ENCODE peak calls at places on chromosomes 5 and 9, in five cellular contexts. One of them, this sample, is unnamed.

GRCh38 chr5:131280417-131280816 is 16.6 kb downstream of the CDC42SE2 start:
- DNase-seq in cardiac fibroblast: peak; percentile 55
- DNase-seq in WTC11: no peak
- DNase-seq in AG09319: no peak
- DNase-seq in foreskin keratinocyte: no peak
- DNase-seq in this sample: no peak

GRCh38 chr9:92439921-92440750 is 15.9 kb upstream of the OMD start:
- DNase-seq in cardiac fibroblast: peak; percentile 42
- DNase-seq in WTC11: no peak
- DNase-seq in AG09319: no peak
- DNase-seq in foreskin keratinocyte: peak; percentile 57
- DNase-seq in this sample: peak; percentile 10

GRCh38 chr9:2874001-2874750 is 30.3 kb upstream of the PUM3 start:
- DNase-seq in cardiac fibroblast: peak; percentile 68
- DNase-seq in WTC11: no peak
- DNase-seq in AG09319: no peak
- DNase-seq in foreskin keratinocyte: no peak
- DNase-seq in this sample: no peak

GRCh38 chr5:31944683-31945445 is 229.3 kb downstream of the GOLPH3 start:
- DNase-seq in cardiac fibroblast: no peak
- DNase-seq in WTC11: no peak
- DNase-seq in AG09319: no peak
- DNase-seq in foreskin keratinocyte: no peak
- DNase-seq in this sample: no peak

GRCh38 chr9:88691096-88691495 is 156.1 kb downstream of the NXNL2 start:
- DNase-seq in cardiac fibroblast: no peak
- DNase-seq in WTC11: no peak
- DNase-seq in AG09319: no peak
- DNase-seq in foreskin keratinocyte: no peak
- DNase-seq in this sample: no peak

GRCh38 chr5:180785794-180786221 is 16.8 kb downstream of the MGAT1 start:
- DNase-seq in cardiac fibroblast: peak; percentile 87
- DNase-seq in WTC11: peak; percentile 74
- DNase-seq in AG09319: peak; percentile 55
- DNase-seq in foreskin keratinocyte: peak; percentile 50
- DNase-seq in this sample: no peak

GRCh38 chr5:67291671-67292070 is 95.1 kb upstream of the CD180 start:
- DNase-seq in cardiac fibroblast: no peak
- DNase-seq in WTC11: no peak
- DNase-seq in AG09319: no peak
- DNase-seq in foreskin keratinocyte: no peak
- DNase-seq in this sample: no peak

GRCh38 chr9:250625-251024 is 36.0 kb downstream of the DOCK8 start:
- DNase-seq in cardiac fibroblast: no peak
- DNase-seq in WTC11: no peak
- DNase-seq in AG09319: no peak
- DNase-seq in foreskin keratinocyte: no peak
- DNase-seq in this sample: no peak

GRCh38 chr5:65037845-65038815 is 269.4 kb downstream of the CWC27 start:
- DNase-seq in cardiac fibroblast: no peak
- DNase-seq in WTC11: peak; percentile 71
- DNase-seq in AG09319: no peak
- DNase-seq in foreskin keratinocyte: no peak
- DNase-seq in this sample: no peak

GRCh38 chr9:116207371-116208111 is 54.0 kb downstream of the PAPPA start:
- DNase-seq in cardiac fibroblast: peak; percentile 34
- DNase-seq in WTC11: no peak
- DNase-seq in AG09319: no peak
- DNase-seq in foreskin keratinocyte: no peak
- DNase-seq in this sample: no peak

GRCh38 chr5:98106116-98107088 is 667.1 kb upstream of the RGMB start:
- DNase-seq in cardiac fibroblast: no peak
- DNase-seq in WTC11: no peak
- DNase-seq in AG09319: peak; percentile 40
- DNase-seq in foreskin keratinocyte: no peak
- DNase-seq in this sample: no peak

GRCh38 chr5:24272735-24273134 is 372.0 kb downstream of the CDH10 start:
- DNase-seq in cardiac fibroblast: no peak
- DNase-seq in WTC11: no peak
- DNase-seq in AG09319: no peak
- DNase-seq in foreskin keratinocyte: no peak
- DNase-seq in this sample: no peak

GRCh38 chr5:97225222-97225621 is 42.2 kb upstream of the RIOK2 start:
- DNase-seq in cardiac fibroblast: no peak
- DNase-seq in WTC11: no peak
- DNase-seq in AG09319: no peak
- DNase-seq in foreskin keratinocyte: no peak
- DNase-seq in this sample: no peak

GRCh38 chr5:1093361-1093760 is 18.5 kb downstream of the SLC12A7 start:
- DNase-seq in cardiac fibroblast: no peak
- DNase-seq in WTC11: no peak
- DNase-seq in AG09319: no peak
- DNase-seq in foreskin keratinocyte: no peak
- DNase-seq in this sample: no peak

GRCh38 chr9:117387422-117387821 is 27.4 kb downstream of the ASTN2 start:
- DNase-seq in cardiac fibroblast: no peak
- DNase-seq in WTC11: no peak
- DNase-seq in AG09319: no peak
- DNase-seq in foreskin keratinocyte: no peak
- DNase-seq in this sample: no peak

GRCh38 chr9:19748278-19749126 is 40.3 kb downstream of the SLC24A2 start:
- DNase-seq in cardiac fibroblast: peak; percentile 48
- DNase-seq in WTC11: no peak
- DNase-seq in AG09319: no peak
- DNase-seq in foreskin keratinocyte: peak; percentile 56
- DNase-seq in this sample: no peak

GRCh38 chr9:133738039-133738805 is at the start of gene SARDH:
- DNase-seq in cardiac fibroblast: peak; percentile 64
- DNase-seq in WTC11: peak; percentile 84
- DNase-seq in AG09319: no peak
- DNase-seq in foreskin keratinocyte: no peak
- DNase-seq in this sample: no peak

GRCh38 chr5:59445741-59446140 is 447.8 kb downstream of the PDE4D start:
- DNase-seq in cardiac fibroblast: no peak
- DNase-seq in WTC11: no peak
- DNase-seq in AG09319: no peak
- DNase-seq in foreskin keratinocyte: no peak
- DNase-seq in this sample: peak; percentile 54

GRCh38 chr5:159833088-159833487 is 83.2 kb upstream of the ADRA1B start:
- DNase-seq in cardiac fibroblast: no peak
- DNase-seq in WTC11: no peak
- DNase-seq in AG09319: no peak
- DNase-seq in foreskin keratinocyte: no peak
- DNase-seq in this sample: no peak

GRCh38 chr9:72022846-72023245 is 37.6 kb downstream of the C9orf57 start:
- DNase-seq in cardiac fibroblast: peak; percentile 63
- DNase-seq in WTC11: no peak
- DNase-seq in AG09319: no peak
- DNase-seq in foreskin keratinocyte: peak; percentile 91
- DNase-seq in this sample: no peak

GRCh38 chr9:96249746-96250145 is 52.2 kb downstream of the HSD17B3 start:
- DNase-seq in cardiac fibroblast: no peak
- DNase-seq in WTC11: no peak
- DNase-seq in AG09319: no peak
- DNase-seq in foreskin keratinocyte: peak; percentile 69
- DNase-seq in this sample: no peak

GRCh38 chr9:87285183-87285582 is 212.5 kb upstream of the DAPK1 start:
- DNase-seq in cardiac fibroblast: peak; percentile 81
- DNase-seq in WTC11: no peak
- DNase-seq in AG09319: no peak
- DNase-seq in foreskin keratinocyte: no peak
- DNase-seq in this sample: no peak

GRCh38 chr5:149801307-149801985 is 71.3 kb downstream of the PPARGC1B start:
- DNase-seq in cardiac fibroblast: no peak
- DNase-seq in WTC11: no peak
- DNase-seq in AG09319: no peak
- DNase-seq in foreskin keratinocyte: no peak
- DNase-seq in this sample: no peak

GRCh38 chr9:2248768-2249167 is 233.6 kb downstream of the SMARCA2 start:
- DNase-seq in cardiac fibroblast: no peak
- DNase-seq in WTC11: no peak
- DNase-seq in AG09319: no peak
- DNase-seq in foreskin keratinocyte: no peak
- DNase-seq in this sample: no peak

GRCh38 chr5:52598954-52599353 is 188.8 kb upstream of the ITGA1 start:
- DNase-seq in cardiac fibroblast: no peak
- DNase-seq in WTC11: no peak
- DNase-seq in AG09319: no peak
- DNase-seq in foreskin keratinocyte: no peak
- DNase-seq in this sample: no peak

GRCh38 chr5:128637031-128637430 is 99.0 kb upstream of the FBN2 start:
- DNase-seq in cardiac fibroblast: peak; percentile 85
- DNase-seq in WTC11: no peak
- DNase-seq in AG09319: no peak
- DNase-seq in foreskin keratinocyte: no peak
- DNase-seq in this sample: no peak
- TF ChIP-seq CTCF in cardiac fibroblast: peak; percentile 22
- TF ChIP-seq CTCF in WTC11: no peak
- TF ChIP-seq CTCF in AG09319: no peak
- TF ChIP-seq CTCF in foreskin keratinocyte: no peak
- TF ChIP-seq CTCF in this sample: no peak

DNA sequence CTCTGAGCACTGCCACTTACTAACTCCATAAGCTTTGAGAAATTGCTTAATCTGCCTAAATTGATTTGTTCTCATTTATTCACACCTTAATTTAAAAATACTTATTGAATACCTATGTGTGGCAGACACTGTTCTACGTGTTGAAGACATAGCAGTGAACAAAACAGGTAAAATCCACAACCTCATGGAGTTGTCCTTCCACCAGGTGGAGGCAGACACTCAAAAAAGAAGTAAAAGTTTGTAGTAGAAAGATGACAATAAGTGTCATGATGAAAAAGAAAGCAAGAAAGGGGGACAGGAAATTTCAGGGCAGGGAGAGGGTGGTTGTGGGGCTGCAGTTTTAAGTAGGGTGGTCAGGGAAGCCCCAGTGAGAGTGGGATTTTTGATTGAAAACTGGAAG is 94.9 kb downstream of the SREK1 start:
- DNase-seq in cardiac fibroblast: peak; percentile 7
- DNase-seq in WTC11: no peak
- DNase-seq in AG09319: no peak
- DNase-seq in foreskin keratinocyte: no peak
- DNase-seq in this sample: no peak
- TF ChIP-seq CTCF in cardiac fibroblast: peak; percentile 12
- TF ChIP-seq CTCF in WTC11: no peak
- TF ChIP-seq CTCF in AG09319: no peak
- TF ChIP-seq CTCF in foreskin keratinocyte: peak; percentile 68
- TF ChIP-seq CTCF in this sample: peak; percentile 5

GRCh38 chr9:37511006-37511714 is 25.4 kb downstream of the POLR1E start:
- DNase-seq in cardiac fibroblast: no peak
- DNase-seq in WTC11: peak; percentile 74
- DNase-seq in AG09319: no peak
- DNase-seq in foreskin keratinocyte: no peak
- DNase-seq in this sample: no peak

GRCh38 chr9:37507586-37508134 is 21.9 kb downstream of the POLR1E start:
- DNase-seq in cardiac fibroblast: no peak
- DNase-seq in WTC11: no peak
- DNase-seq in AG09319: no peak
- DNase-seq in foreskin keratinocyte: no peak
- DNase-seq in this sample: no peak

GRCh38 chr9:37509536-37509935 is 23.8 kb downstream of the POLR1E start:
- DNase-seq in cardiac fibroblast: no peak
- DNase-seq in WTC11: no peak
- DNase-seq in AG09319: no peak
- DNase-seq in foreskin keratinocyte: no peak
- DNase-seq in this sample: no peak

GRCh38 chr9:37508135-37508833 is 22.5 kb downstream of the POLR1E start:
- DNase-seq in cardiac fibroblast: peak; percentile 5
- DNase-seq in WTC11: no peak
- DNase-seq in AG09319: no peak
- DNase-seq in foreskin keratinocyte: no peak
- DNase-seq in this sample: no peak

DNA sequence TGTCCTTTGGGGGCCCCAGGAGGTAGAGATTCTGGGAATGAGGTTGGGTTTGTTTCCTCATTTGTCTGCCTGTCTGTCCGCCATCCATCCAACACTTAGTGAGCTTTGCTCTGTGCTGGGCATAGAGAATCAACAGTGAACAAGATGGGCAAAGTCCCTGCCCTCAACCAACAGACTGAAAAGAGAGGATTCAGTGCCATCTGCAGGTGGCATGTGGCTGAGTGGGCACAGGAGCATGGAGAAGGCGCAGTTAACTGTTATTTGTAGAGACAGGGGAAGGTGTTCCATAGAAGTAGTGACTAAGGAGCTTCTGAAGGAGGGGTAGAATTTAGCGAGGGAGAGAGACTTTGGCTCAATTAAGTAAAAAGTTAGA is 23.1 kb downstream of the POLR1E start:
- DNase-seq in cardiac fibroblast: no peak
- DNase-seq in WTC11: no peak
- DNase-seq in AG09319: no peak
- DNase-seq in foreskin keratinocyte: no peak
- DNase-seq in this sample: no peak
- TF ChIP-seq CTCF in cardiac fibroblast: no peak
- TF ChIP-seq CTCF in WTC11: no peak
- TF ChIP-seq CTCF in AG09319: no peak
- TF ChIP-seq CTCF in foreskin keratinocyte: peak; percentile 15
- TF ChIP-seq CTCF in this sample: no peak

DNA sequence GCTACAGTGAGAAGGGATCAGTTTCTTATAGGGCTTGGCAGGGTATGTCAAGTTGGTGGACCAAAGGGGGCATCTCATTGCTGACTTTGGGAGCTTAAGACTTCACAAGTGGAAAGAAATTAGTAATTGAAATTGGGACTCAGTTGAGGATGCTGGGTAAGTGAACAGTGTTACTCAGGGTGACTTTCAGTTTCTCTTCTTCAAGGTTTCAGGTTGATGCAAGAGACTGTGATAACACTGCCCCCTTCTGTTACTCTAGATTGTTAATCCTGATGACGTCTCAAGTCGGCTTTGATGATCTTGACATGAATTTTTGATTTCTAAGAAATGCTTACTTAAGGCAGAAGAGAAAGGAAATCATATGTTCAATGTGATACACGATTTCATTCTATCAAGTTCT is 21.3 kb downstream of the KCTD16 start:
- DNase-seq in cardiac fibroblast: peak; percentile 71
- DNase-seq in WTC11: no peak
- DNase-seq in AG09319: peak; percentile 53
- DNase-seq in foreskin keratinocyte: peak; percentile 44
- DNase-seq in this sample: peak; percentile 61
- TF ChIP-seq CTCF in cardiac fibroblast: peak; percentile 51
- TF ChIP-seq CTCF in WTC11: no peak
- TF ChIP-seq CTCF in AG09319: peak; percentile 53
- TF ChIP-seq CTCF in foreskin keratinocyte: peak; percentile 82
- TF ChIP-seq CTCF in this sample: peak; percentile 53